ENCODE peak calls at places on chromosomes 16 and 17, in five cellular contexts. U is posterior cingulate gyrus, S is NCI-H460, J is AG09319, C is caudate nucleus. F is an unnamed sample.

GRCh38 chr16:19883296-19883951 is 1.2 kb downstream of the GPRC5B start:
- DNase-seq in U (peak), S (no peak), J (no peak), C (peak), F (no peak)

GRCh38 chr16:53504161-53504663 is 1.2 kb upstream of the AKTIP start:
- DNase-seq in U (peak), S (no peak), J (no peak), C (peak), F (no peak)

GRCh38 chr16:56286819-56287218 is 95.5 kb downstream of the GNAO1 start:
- DNase-seq in U (no peak), S (no peak), J (no peak), C (no peak), F (no peak)

GRCh38 chr17:3603870-3604259 is 5.3 kb downstream of the TRPV1 start:
- DNase-seq in U (no peak), S (no peak), J (no peak), C (no peak), F (no peak)

GRCh38 chr17:82320956-82321927 is 3.8 kb upstream of the CD7 start:
- DNase-seq in U (peak), S (no peak), J (no peak), C (no peak), F (no peak)

GRCh38 chr17:55458977-55459376 is 37.3 kb upstream of the MMD start:
- DNase-seq in U (no peak), S (no peak), J (no peak), C (no peak), F (no peak)

GRCh38 chr17:48612456-48612853 is 1.6 kb upstream of the HOXB7 start:
- DNase-seq in U (no peak), S (no peak), J (no peak), C (no peak), F (no peak)

GRCh38 chr16:380837-381787 is 666 bp downstream of the PGAP6 start:
- DNase-seq in U (no peak), S (no peak), J (no peak), C (no peak), F (no peak)

GRCh38 chr17:20313306-20313705 is 154.0 kb downstream of the LGALS9B start:
- DNase-seq in U (peak), S (no peak), J (no peak), C (no peak), F (no peak)

GRCh38 chr17:72099919-72100318 is 20.9 kb upstream of the SOX9 start:
- DNase-seq in U (no peak), S (no peak), J (no peak), C (no peak), F (no peak)

GRCh38 chr17:614637-615546 is 99.7 kb downstream of the VPS53 start:
- DNase-seq in U (no peak), S (no peak), J (no peak), C (no peak), F (no peak)

GRCh38 chr17:61122356-61122913 is 277.2 kb upstream of the TBX2 start:
- DNase-seq in U (no peak), S (no peak), J (no peak), C (no peak), F (no peak)

GRCh38 chr16:85376292-85377095 is 236.6 kb upstream of the GSE1 start:
- DNase-seq in U (peak), S (no peak), J (no peak), C (peak), F (no peak)

GRCh38 chr17:69511244-69511643 is 96.7 kb downstream of the MAP2K6 start:
- DNase-seq in U (no peak), S (no peak), J (no peak), C (no peak), F (no peak)

GRCh38 chr16:5026664-5027063 is 7.1 kb downstream of the NAGPA start:
- DNase-seq in U (no peak), S (no peak), J (no peak), C (no peak), F (no peak)

GRCh38 chr17:871731-872517 is 89.8 kb downstream of the MRM3 start:
- DNase-seq in U (no peak), S (no peak), J (no peak), C (no peak), F (no peak)

GRCh38 chr17:55420067-55420775 is 1.4 kb downstream of the MMD start:
- DNase-seq in U (no peak), S (no peak), J (no peak), C (no peak), F (no peak)

GRCh38 chr16:13873835-13874438 is 46.0 kb upstream of the ERCC4 start:
- DNase-seq in U (no peak), S (peak), J (no peak), C (no peak), F (no peak)

GRCh38 chr16:79929260-79929977 is 328.9 kb upstream of the MAF start:
- DNase-seq in U (no peak), S (no peak), J (no peak), C (no peak), F (no peak)

GRCh38 chr16:24685539-24686432 is 43.7 kb upstream of the TNRC6A start:
- DNase-seq in U (peak), S (no peak), J (peak), C (peak), F (no peak)

GRCh38 chr17:58710948-58711552 is 18.6 kb downstream of the RAD51C start:
- DNase-seq in U (no peak), S (peak), J (peak), C (peak), F (no peak)